ENCODE peak calls at places on chromosomes 16 and 17, in eight cellular contexts. One of them, this sample, is unnamed.

GRCh38 chr16:63426275-63426870 is 1390.1 kb upstream of the CDH8 start:
- DNase-seq in GM23338: no peak
- DNase-seq in substantia nigra: no peak
- DNase-seq in keratinocyte: no peak
- DNase-seq in CD4-positive, alpha-beta T cell: no peak
- DNase-seq in left ventricle myocardium inferior: no peak
- DNase-seq in A673: peak
- DNase-seq in body of pancreas: no peak
- DNase-seq in this sample: no peak

GRCh38 chr16:11619327-11619851 is 32.7 kb upstream of the LITAF start:
- DNase-seq in keratinocyte: no peak
- DNase-seq in left ventricle myocardium inferior: no peak
- DNase-seq in body of pancreas: no peak
- DNase-seq in GM23338: no peak
- DNase-seq in substantia nigra: no peak
- DNase-seq in A673: no peak
- DNase-seq in CD4-positive, alpha-beta T cell: no peak
- DNase-seq in this sample: no peak

GRCh38 chr16:83813818-83814653 is 6.3 kb downstream of the HSBP1 start:
- DNase-seq in keratinocyte: no peak
- DNase-seq in GM23338: peak
- DNase-seq in body of pancreas: peak
- DNase-seq in substantia nigra: no peak
- DNase-seq in A673: peak
- DNase-seq in left ventricle myocardium inferior: no peak
- DNase-seq in CD4-positive, alpha-beta T cell: no peak
- DNase-seq in this sample: no peak

GRCh38 chr16:87687998-87688529 is 77.7 kb downstream of the KLHDC4 start:
- DNase-seq in keratinocyte: no peak
- DNase-seq in GM23338: no peak
- DNase-seq in A673: no peak
- DNase-seq in body of pancreas: no peak
- DNase-seq in substantia nigra: no peak
- DNase-seq in CD4-positive, alpha-beta T cell: no peak
- DNase-seq in left ventricle myocardium inferior: no peak
- DNase-seq in this sample: no peak

GRCh38 chr17:18181358-18181757 is 2.3 kb upstream of the ALKBH5 start:
- DNase-seq in substantia nigra: no peak
- DNase-seq in left ventricle myocardium inferior: no peak
- DNase-seq in CD4-positive, alpha-beta T cell: no peak
- DNase-seq in keratinocyte: no peak
- DNase-seq in GM23338: no peak
- DNase-seq in A673: no peak
- DNase-seq in body of pancreas: no peak
- DNase-seq in this sample: no peak

GRCh38 chr17:2197271-2197670 is 106.3 kb downstream of the SMG6 start:
- DNase-seq in keratinocyte: no peak
- DNase-seq in substantia nigra: no peak
- DNase-seq in GM23338: no peak
- DNase-seq in A673: no peak
- DNase-seq in CD4-positive, alpha-beta T cell: no peak
- DNase-seq in left ventricle myocardium inferior: no peak
- DNase-seq in body of pancreas: no peak
- DNase-seq in this sample: no peak

GRCh38 chr17:28087743-28088142 is 45.3 kb downstream of the NLK start:
- DNase-seq in body of pancreas: no peak
- DNase-seq in substantia nigra: no peak
- DNase-seq in CD4-positive, alpha-beta T cell: no peak
- DNase-seq in GM23338: no peak
- DNase-seq in A673: no peak
- DNase-seq in keratinocyte: no peak
- DNase-seq in left ventricle myocardium inferior: no peak
- DNase-seq in this sample: no peak

GRCh38 chr17:46727572-46728348 is 90.7 kb downstream of the WNT3 start:
- DNase-seq in left ventricle myocardium inferior: no peak
- DNase-seq in substantia nigra: no peak
- DNase-seq in keratinocyte: no peak
- DNase-seq in CD4-positive, alpha-beta T cell: no peak
- DNase-seq in GM23338: no peak
- DNase-seq in body of pancreas: no peak
- DNase-seq in A673: no peak
- DNase-seq in this sample: no peak

GRCh38 chr17:53797497-53797896 is 25.2 kb upstream of the KIF2B start:
- DNase-seq in keratinocyte: no peak
- DNase-seq in CD4-positive, alpha-beta T cell: no peak
- DNase-seq in GM23338: no peak
- DNase-seq in A673: no peak
- DNase-seq in body of pancreas: no peak
- DNase-seq in left ventricle myocardium inferior: no peak
- DNase-seq in substantia nigra: no peak
- DNase-seq in this sample: no peak

GRCh38 chr16:89040391-89040790 is 53.3 kb upstream of the ACSF3 start:
- DNase-seq in keratinocyte: no peak
- DNase-seq in A673: no peak
- DNase-seq in GM23338: no peak
- DNase-seq in substantia nigra: no peak
- DNase-seq in body of pancreas: no peak
- DNase-seq in left ventricle myocardium inferior: no peak
- DNase-seq in CD4-positive, alpha-beta T cell: no peak
- DNase-seq in this sample: no peak

GRCh38 chr17:8413321-8413720 is 15.7 kb upstream of the RNF222 start:
- DNase-seq in CD4-positive, alpha-beta T cell: no peak
- DNase-seq in substantia nigra: no peak
- DNase-seq in GM23338: no peak
- DNase-seq in keratinocyte: no peak
- DNase-seq in body of pancreas: no peak
- DNase-seq in A673: no peak
- DNase-seq in left ventricle myocardium inferior: no peak
- DNase-seq in this sample: no peak

GRCh38 chr16:10992797-10993196 is 48.4 kb downstream of the CLEC16A start:
- DNase-seq in GM23338: peak
- DNase-seq in keratinocyte: no peak
- DNase-seq in substantia nigra: no peak
- DNase-seq in left ventricle myocardium inferior: no peak
- DNase-seq in A673: peak
- DNase-seq in CD4-positive, alpha-beta T cell: no peak
- DNase-seq in body of pancreas: no peak
- DNase-seq in this sample: no peak

GRCh38 chr16:4693956-4694663 is 748 bp downstream of the NUDT16L1 start:
- DNase-seq in keratinocyte: no peak
- DNase-seq in CD4-positive, alpha-beta T cell: peak
- DNase-seq in A673: peak
- DNase-seq in GM23338: peak
- DNase-seq in left ventricle myocardium inferior: peak
- DNase-seq in substantia nigra: no peak
- DNase-seq in body of pancreas: peak
- DNase-seq in this sample: no peak

GRCh38 chr16:69106491-69107291 is 1.2 kb downstream of the HAS3 start:
- DNase-seq in body of pancreas: no peak
- DNase-seq in substantia nigra: no peak
- DNase-seq in keratinocyte: no peak
- DNase-seq in A673: peak
- DNase-seq in CD4-positive, alpha-beta T cell: no peak
- DNase-seq in GM23338: peak
- DNase-seq in left ventricle myocardium inferior: no peak
- DNase-seq in this sample: no peak

GRCh38 chr17:42387663-42388380 is 420 bp downstream of the STAT3 start:
- DNase-seq in body of pancreas: peak
- DNase-seq in left ventricle myocardium inferior: peak
- DNase-seq in A673: peak
- DNase-seq in CD4-positive, alpha-beta T cell: peak
- DNase-seq in GM23338: peak
- DNase-seq in substantia nigra: no peak
- DNase-seq in keratinocyte: no peak
- DNase-seq in this sample: peak

GRCh38 chr17:51739245-51739886 is 419.1 kb downstream of the CA10 start:
- DNase-seq in CD4-positive, alpha-beta T cell: no peak
- DNase-seq in keratinocyte: no peak
- DNase-seq in body of pancreas: no peak
- DNase-seq in substantia nigra: no peak
- DNase-seq in A673: no peak
- DNase-seq in GM23338: no peak
- DNase-seq in left ventricle myocardium inferior: no peak
- DNase-seq in this sample: no peak
- H3K27ac ChIP-seq in CD4-positive, alpha-beta T cell: no peak
- H3K27ac ChIP-seq in keratinocyte: no peak
- H3K27ac ChIP-seq in body of pancreas: no peak
- H3K27ac ChIP-seq in substantia nigra: no peak
- H3K27ac ChIP-seq in A673: no peak
- H3K27ac ChIP-seq in GM23338: no peak
- H3K27ac ChIP-seq in left ventricle myocardium inferior: no peak
- H3K27ac ChIP-seq in this sample: no peak

DNA sequence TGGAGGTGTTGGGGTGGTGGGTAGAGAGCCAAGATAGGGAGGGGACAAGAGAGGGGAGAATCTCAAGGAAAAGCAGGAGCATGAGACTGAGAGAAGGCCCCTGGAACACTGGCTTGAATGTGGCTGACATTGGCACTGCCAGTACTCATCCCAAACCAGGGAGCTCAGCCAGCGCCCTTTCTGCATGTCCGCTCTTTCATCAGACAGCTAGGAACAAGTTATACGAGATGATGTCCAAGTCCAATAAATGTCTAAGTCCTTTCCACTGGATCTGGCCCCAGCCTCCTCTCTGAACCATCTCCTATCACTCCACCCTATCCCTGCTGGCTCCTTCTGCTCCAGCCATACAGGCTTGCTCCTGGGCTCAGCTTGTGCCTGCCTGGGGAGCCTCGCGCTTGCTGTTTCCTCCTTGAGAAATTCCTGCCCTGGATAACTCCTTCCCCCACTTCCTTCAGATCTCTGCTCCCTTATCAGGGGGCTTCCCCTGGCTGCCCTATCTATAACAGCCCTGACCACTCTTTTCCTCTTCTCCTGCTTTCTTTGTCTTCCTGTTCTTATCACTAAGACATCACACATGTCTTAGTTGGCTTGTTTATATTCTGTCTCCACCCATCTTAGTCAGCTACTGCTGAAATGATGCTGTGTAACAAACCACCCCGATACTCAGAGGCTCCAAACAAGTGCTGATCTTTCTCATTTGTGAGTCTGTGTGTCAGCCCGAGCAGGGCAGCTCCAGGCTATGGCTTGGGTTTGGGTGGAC is 37.1 kb upstream of the MEOX1 start:
- DNase-seq in GM23338: no peak
- DNase-seq in CD4-positive, alpha-beta T cell: no peak
- DNase-seq in substantia nigra: no peak
- DNase-seq in keratinocyte: no peak
- DNase-seq in left ventricle myocardium inferior: no peak
- DNase-seq in A673: no peak
- DNase-seq in body of pancreas: no peak
- DNase-seq in this sample: no peak
- H3K27ac ChIP-seq in GM23338: no peak
- H3K27ac ChIP-seq in CD4-positive, alpha-beta T cell: no peak
- H3K27ac ChIP-seq in substantia nigra: no peak
- H3K27ac ChIP-seq in keratinocyte: no peak
- H3K27ac ChIP-seq in left ventricle myocardium inferior: no peak
- H3K27ac ChIP-seq in A673: no peak
- H3K27ac ChIP-seq in body of pancreas: no peak
- H3K27ac ChIP-seq in this sample: no peak

GRCh38 chr16:77501260-77501659 is 66.4 kb upstream of the ADAMTS18 start:
- DNase-seq in A673: no peak
- DNase-seq in keratinocyte: no peak
- DNase-seq in CD4-positive, alpha-beta T cell: no peak
- DNase-seq in body of pancreas: no peak
- DNase-seq in GM23338: peak
- DNase-seq in substantia nigra: no peak
- DNase-seq in left ventricle myocardium inferior: no peak
- DNase-seq in this sample: no peak

GRCh38 chr16:77496934-77497333 is 62.1 kb upstream of the ADAMTS18 start:
- DNase-seq in substantia nigra: no peak
- DNase-seq in keratinocyte: no peak
- DNase-seq in body of pancreas: no peak
- DNase-seq in GM23338: no peak
- DNase-seq in A673: no peak
- DNase-seq in CD4-positive, alpha-beta T cell: no peak
- DNase-seq in left ventricle myocardium inferior: no peak
- DNase-seq in this sample: no peak

GRCh38 chr16:77502448-77502847 is 67.6 kb upstream of the ADAMTS18 start:
- DNase-seq in CD4-positive, alpha-beta T cell: no peak
- DNase-seq in substantia nigra: no peak
- DNase-seq in body of pancreas: no peak
- DNase-seq in A673: no peak
- DNase-seq in left ventricle myocardium inferior: no peak
- DNase-seq in keratinocyte: no peak
- DNase-seq in GM23338: no peak
- DNase-seq in this sample: no peak

GRCh38 chr16:77499373-77500285 is 64.8 kb upstream of the ADAMTS18 start:
- DNase-seq in substantia nigra: no peak
- DNase-seq in GM23338: no peak
- DNase-seq in CD4-positive, alpha-beta T cell: no peak
- DNase-seq in left ventricle myocardium inferior: peak
- DNase-seq in body of pancreas: no peak
- DNase-seq in A673: no peak
- DNase-seq in keratinocyte: no peak
- DNase-seq in this sample: no peak

DNA sequence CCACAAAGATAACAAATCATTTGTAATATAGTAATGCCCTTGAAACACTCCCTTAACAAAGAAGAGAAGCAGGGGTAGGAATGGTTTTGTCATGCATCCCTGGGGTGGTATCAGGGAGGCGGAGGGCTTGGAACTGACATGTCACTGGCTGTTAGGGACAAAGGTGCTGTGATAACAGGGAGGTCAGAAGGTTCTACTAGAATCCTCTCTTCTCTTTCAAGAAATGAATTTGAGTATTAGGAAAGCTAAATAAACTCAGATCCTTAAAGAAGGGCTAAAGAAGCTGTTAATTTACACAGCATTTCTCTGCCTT is 65.4 kb upstream of the ADAMTS18 start:
- DNase-seq in keratinocyte: no peak
- DNase-seq in CD4-positive, alpha-beta T cell: no peak
- DNase-seq in GM23338: peak
- DNase-seq in left ventricle myocardium inferior: no peak
- DNase-seq in body of pancreas: no peak
- DNase-seq in substantia nigra: no peak
- DNase-seq in A673: no peak
- DNase-seq in this sample: no peak
- H3K27ac ChIP-seq in keratinocyte: no peak
- H3K27ac ChIP-seq in CD4-positive, alpha-beta T cell: no peak
- H3K27ac ChIP-seq in GM23338: no peak
- H3K27ac ChIP-seq in left ventricle myocardium inferior: no peak
- H3K27ac ChIP-seq in body of pancreas: no peak
- H3K27ac ChIP-seq in substantia nigra: no peak
- H3K27ac ChIP-seq in A673: no peak
- H3K27ac ChIP-seq in this sample: no peak

DNA sequence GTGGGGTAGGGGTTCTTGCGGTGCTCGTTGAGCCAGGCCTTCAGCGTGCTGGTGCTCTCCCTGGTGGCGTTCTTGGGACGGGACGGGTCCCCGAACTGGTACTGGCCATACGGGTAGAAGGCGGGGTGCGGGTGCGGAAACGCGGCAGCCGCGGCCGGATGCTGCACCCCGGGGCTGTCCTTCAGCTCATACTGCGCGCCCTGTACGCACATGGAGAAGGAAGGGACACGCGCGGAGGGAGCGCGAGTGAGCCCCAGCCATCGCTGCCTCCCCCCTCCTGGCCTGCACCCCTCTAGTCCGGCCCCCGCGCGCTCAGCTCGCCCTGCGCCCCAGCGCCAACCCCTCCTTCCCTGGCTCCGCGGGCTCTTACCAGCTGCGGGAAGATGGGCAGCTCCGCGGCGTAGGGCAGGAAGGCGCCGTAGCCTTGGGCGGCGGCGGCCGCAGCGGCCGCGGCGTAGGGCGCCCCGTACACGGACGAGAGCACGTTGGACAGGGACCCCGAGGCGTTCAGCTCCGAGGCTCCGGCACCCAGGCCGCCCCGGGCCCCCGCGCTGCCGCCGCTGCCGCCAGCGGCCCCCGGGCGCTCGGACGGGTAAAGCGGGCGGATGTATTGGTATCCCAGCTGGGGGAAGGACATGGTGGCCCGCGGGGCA is 1.0 kb downstream of the IRX3 start:
- DNase-seq in keratinocyte: no peak
- DNase-seq in CD4-positive, alpha-beta T cell: no peak
- DNase-seq in A673: peak
- DNase-seq in body of pancreas: no peak
- DNase-seq in GM23338: peak
- DNase-seq in substantia nigra: no peak
- DNase-seq in left ventricle myocardium inferior: peak
- DNase-seq in this sample: peak
- H3K27ac ChIP-seq in keratinocyte: peak
- H3K27ac ChIP-seq in CD4-positive, alpha-beta T cell: no peak
- H3K27ac ChIP-seq in A673: peak
- H3K27ac ChIP-seq in body of pancreas: peak
- H3K27ac ChIP-seq in GM23338: no peak
- H3K27ac ChIP-seq in substantia nigra: no peak
- H3K27ac ChIP-seq in left ventricle myocardium inferior: peak
- H3K27ac ChIP-seq in this sample: peak